ENCODE peak calls at places on chromosomes 6 and 20, in six cellular contexts. I is aorta, E is H1, Q is Peyer's patch, B is NT2/D1, T is cardiac muscle cell. U is an unnamed sample. For H3K4me1, the result is how much of the 10 kb centered on the place peaks cover.

GRCh38 chr6:16301511-16301910 is 63.1 kb downstream of the GMPR start:
- DNase-seq in B (no peak), E (no peak), I (no peak), Q (no peak), T (no peak), U (no peak)

GRCh38 chr6:141561154-141561553 is 571.6 kb upstream of the GJE1 start:
- DNase-seq in E (no peak), Q (no peak), I (no peak), B (no peak), T (no peak), U (no peak)

GRCh38 chr6:17167327-17167979 is 65.6 kb downstream of the STMND1 start:
- DNase-seq in E (peak), I (no peak), T (peak), B (peak), Q (no peak), U (no peak)

GRCh38 chr20:42650345-42650744 is 539.4 kb downstream of the PTPRT start:
- DNase-seq in I (no peak), B (no peak), E (no peak), Q (no peak), T (no peak), U (no peak)

GRCh38 chr6:155880905-155881304 is 425.3 kb upstream of the NOX3 start:
- DNase-seq in Q (no peak), B (no peak), T (peak), E (no peak), I (no peak), U (no peak)

GRCh38 chr6:39808934-39809333 is 16.8 kb downstream of the DAAM2 start:
- DNase-seq in Q (no peak), T (no peak), I (no peak), E (no peak), B (no peak), U (no peak)

GRCh38 chr20:47262365-47263013 is 94.0 kb downstream of the ZMYND8 start:
- DNase-seq in I (no peak), E (no peak), B (no peak), Q (no peak), T (no peak), U (no peak)

GRCh38 chr6:12269100-12269499 is 21.1 kb upstream of the EDN1 start:
- DNase-seq in E (no peak), T (no peak), B (no peak), I (no peak), Q (no peak), U (no peak)

GRCh38 chr6:134437376-134437775 is 119.5 kb upstream of the SGK1 start:
- DNase-seq in B (no peak), Q (no peak), E (no peak), I (peak), T (peak), U (no peak)

GRCh38 chr6:7726416-7727149 is 684 bp downstream of the BMP6 start:
- DNase-seq in T (peak), Q (no peak), I (no peak), B (no peak), E (peak), U (no peak)

GRCh38 chr6:21914121-21914973 is 320.8 kb downstream of the SOX4 start:
- DNase-seq in T (peak), B (no peak), I (peak), Q (peak), E (no peak), U (peak)

GRCh38 chr6:21918081-21918480 is 324.5 kb downstream of the SOX4 start:
- DNase-seq in B (no peak), E (no peak), I (no peak), T (no peak), Q (no peak), U (no peak)

GRCh38 chr6:21911208-21911607 is 317.7 kb downstream of the SOX4 start:
- DNase-seq in E (no peak), I (no peak), T (no peak), Q (no peak), B (no peak), U (no peak)

GRCh38 chr6:21918666-21919065 is 325.1 kb downstream of the SOX4 start:
- DNase-seq in B (no peak), E (no peak), T (no peak), I (no peak), Q (no peak), U (no peak)

GRCh38 chr6:21915707-21916399 is 322.3 kb downstream of the SOX4 start:
- DNase-seq in Q (no peak), T (peak), B (no peak), E (no peak), I (no peak), U (no peak)
- H3K4me3 ChIP-seq in Q (no peak), T (no peak), B (no peak), E (no peak), I (no peak), U (no peak)

DNA sequence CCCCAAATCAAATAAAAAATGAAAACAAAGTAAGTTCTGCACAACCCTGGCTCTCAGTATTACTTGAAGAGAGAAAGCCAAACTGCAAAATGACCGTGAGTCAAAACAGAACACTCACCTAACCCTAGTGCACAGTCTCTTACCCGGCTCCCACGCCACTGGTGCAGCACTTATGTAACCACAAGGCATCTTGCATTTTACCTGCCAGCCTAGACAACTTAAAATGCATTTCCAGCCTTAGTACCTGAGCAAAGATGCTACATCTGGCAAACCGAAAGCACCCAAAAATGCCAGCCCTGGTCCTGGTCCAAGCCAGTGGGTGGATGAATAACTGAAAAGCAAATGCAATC is 12.4 kb upstream of the SIRPB1 start:
- DNase-seq in I (no peak), E (no peak), B (no peak), T (no peak), Q (no peak), U (peak)
- H3K4me1 ChIP-seq in I (under half), E (under half), B (under half), T (under half), Q (under half), U (under half)

DNA sequence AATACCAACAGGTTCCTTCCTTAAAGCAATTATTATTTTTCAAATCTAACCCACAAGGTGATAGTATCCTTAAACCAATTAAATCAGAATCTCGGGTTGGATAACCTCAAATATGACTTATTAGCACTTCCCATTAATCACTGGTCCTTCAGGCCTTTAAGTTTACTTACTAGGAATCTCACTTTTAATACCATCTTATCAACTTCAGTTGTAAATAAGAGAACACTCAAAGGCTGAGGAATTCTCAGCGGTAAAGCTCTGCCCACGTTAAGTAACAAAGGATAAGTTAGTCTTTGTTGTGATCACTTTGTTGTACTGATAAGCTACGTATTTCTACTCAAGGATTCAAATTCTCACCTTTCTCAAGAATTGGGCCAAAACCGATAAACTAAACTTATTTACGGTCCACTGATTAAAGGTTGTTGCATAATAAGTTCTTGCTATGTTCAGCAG is 82.0 kb downstream of the OR2B2 start:
- DNase-seq in I (no peak), E (no peak), B (no peak), T (no peak), Q (no peak), U (no peak)
- H3K4me3 ChIP-seq in I (peak), E (peak), B (peak), T (peak), Q (peak), U (peak)

GRCh38 chr6:37140145-37140544 is 29.8 kb upstream of the PIM1 start:
- DNase-seq in T (no peak), E (no peak), I (no peak), Q (no peak), B (no peak), U (no peak)
- H3K4me1 ChIP-seq in T (under half), E (under half), I (under half), Q (under half), B (under half), U (under half)

DNA sequence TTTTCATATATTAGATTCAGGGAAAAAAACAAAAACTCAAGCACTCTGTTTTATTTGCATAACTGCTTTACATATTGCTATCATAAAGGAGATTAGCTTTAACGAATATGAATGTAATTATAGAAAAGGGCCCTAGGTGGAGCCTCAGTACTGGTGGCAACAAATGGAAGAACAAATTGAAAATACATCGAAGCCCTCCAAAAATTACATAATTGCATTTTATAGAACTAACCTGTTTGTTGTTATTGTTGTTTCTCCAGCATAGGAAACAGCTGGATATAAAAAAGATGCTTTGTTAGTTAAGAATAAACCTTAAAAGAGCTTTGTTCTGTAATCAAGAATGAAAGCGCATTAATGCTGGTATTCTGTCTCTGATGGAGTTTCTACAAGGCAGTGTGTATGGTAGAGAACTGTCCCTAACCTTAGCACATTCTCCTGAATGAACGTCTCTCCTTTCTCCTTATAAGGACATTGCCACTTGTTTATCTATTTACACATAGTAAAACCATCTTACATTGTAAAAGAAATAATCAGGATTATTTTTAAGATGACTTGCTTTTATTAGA is 33.7 kb upstream of the LCA5 start:
- DNase-seq in Q (no peak), E (no peak), B (no peak), I (no peak), T (peak), U (peak)
- H3K4me3 ChIP-seq in Q (peak), E (no peak), B (no peak), I (peak), T (no peak), U (no peak)

GRCh38 chr20:49889943-49890650 is 25.2 kb downstream of the SPATA2 start:
- DNase-seq in I (no peak), E (peak), B (no peak), T (no peak), Q (no peak), U (no peak)
- H3K4me1 ChIP-seq in I (under half), E (under half), B (under half), T (under half), Q (under half), U (under half)

GRCh38 chr6:4781967-4782537 is 5.8 kb downstream of the CDYL start:
- DNase-seq in E (no peak), T (no peak), B (no peak), I (no peak), Q (no peak), U (no peak)

GRCh38 chr6:4778086-4778485 is 1.9 kb downstream of the CDYL start:
- DNase-seq in Q (no peak), E (no peak), T (no peak), I (no peak), B (no peak), U (no peak)

GRCh38 chr6:4776967-4777925 is 1.0 kb downstream of the CDYL start:
- DNase-seq in Q (no peak), T (peak), I (peak), E (no peak), B (no peak), U (no peak)

GRCh38 chr6:4780360-4780812 is 4.2 kb downstream of the CDYL start:
- DNase-seq in I (no peak), Q (no peak), E (no peak), T (peak), B (no peak), U (no peak)

GRCh38 chr6:4781426-4781825 is 5.2 kb downstream of the CDYL start:
- DNase-seq in Q (no peak), T (no peak), E (no peak), I (no peak), B (no peak), U (peak)
- H3K4me3 ChIP-seq in Q (no peak), T (no peak), E (no peak), I (no peak), B (no peak), U (peak)

DNA sequence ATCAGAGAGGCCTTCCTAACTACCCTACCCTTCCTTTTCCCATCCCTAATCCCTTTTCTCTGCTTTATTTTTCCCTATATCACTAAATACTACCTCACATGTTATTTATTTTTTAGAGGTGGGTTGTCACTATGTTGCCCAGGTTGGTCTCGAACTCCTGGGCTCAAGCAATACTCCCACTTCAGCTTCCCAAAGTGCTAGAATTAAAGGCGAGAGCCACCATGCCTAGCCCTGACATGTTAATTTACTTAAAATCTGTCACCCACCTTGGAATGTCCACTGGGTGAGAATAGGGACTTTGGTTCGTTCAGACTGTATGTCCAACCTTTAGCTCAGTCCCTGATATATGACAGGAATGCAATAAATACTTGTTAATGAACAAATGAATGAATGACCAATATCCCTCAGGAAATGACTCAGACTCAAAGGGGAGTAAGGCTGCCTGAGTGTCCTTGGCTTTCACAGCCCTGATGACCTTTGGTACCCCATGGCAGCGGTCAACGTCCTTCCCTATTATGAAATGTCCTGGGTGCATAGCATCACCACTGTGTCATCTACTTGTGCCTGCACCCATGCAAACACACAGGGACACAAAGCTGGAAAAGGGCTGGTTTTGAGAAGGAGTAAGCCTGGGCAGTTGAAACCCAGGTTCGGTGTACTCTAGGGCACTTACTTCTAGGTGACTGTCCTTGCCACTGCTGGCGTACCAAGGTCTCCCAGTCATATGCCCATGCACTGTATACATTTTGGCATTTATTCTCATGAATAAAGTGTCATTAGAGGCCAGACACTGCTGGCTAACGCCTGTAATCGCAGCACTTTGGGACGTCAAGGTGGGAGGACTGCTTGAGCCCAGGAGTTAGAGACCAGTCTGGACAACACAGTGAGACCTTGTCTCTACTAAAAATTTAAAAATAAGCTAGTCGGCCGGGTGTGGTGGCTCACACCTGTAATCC is 26.5 kb downstream of the BCL2L1 start:
- DNase-seq in B (no peak), I (no peak), T (peak), Q (peak), E (no peak), U (no peak)
- H3K4me1 ChIP-seq in B (under half), I (under half), T (under half), Q (half or more), E (under half), U (half or more)